ENCODE peak calls at places on chromosome 2, in five cellular contexts. L is neural progenitor cell, V is psoas muscle, X is nephron progenitor cell, Y is activated B cell treated with CpG ODN at 0.5 μM for 24 hours. S is an unnamed sample.

GRCh38 chr2:31729065-31729439 is 148.3 kb upstream of the SRD5A2 start:
- DNase-seq in V (no peak), X (no peak), Y (no peak), L (no peak), S (no peak)

GRCh38 chr2:234341332-234341985 is 155.4 kb downstream of the ARL4C start:
- DNase-seq in L (no peak), V (no peak), X (no peak), Y (no peak), S (no peak)

GRCh38 chr2:235141411-235142128 is 189.8 kb downstream of the SH3BP4 start:
- DNase-seq in L (no peak), V (no peak), Y (no peak), X (no peak), S (no peak)

GRCh38 chr2:172429351-172429968 is 2.1 kb downstream of the ITGA6 start:
- DNase-seq in Y (no peak), L (peak; percentile 37), V (no peak), X (no peak), S (no peak)

GRCh38 chr2:64426191-64426952 is 27.6 kb upstream of the LGALSL start:
- DNase-seq in X (no peak), Y (no peak), V (no peak), L (no peak), S (no peak)

GRCh38 chr2:191935247-191935646 is 88.4 kb upstream of the CAVIN2 start:
- DNase-seq in L (no peak), V (no peak), X (peak; percentile 10), Y (no peak), S (no peak)

GRCh38 chr2:55896633-55897032 is 26.9 kb downstream of the EFEMP1 start:
- DNase-seq in X (no peak), V (no peak), L (no peak), Y (no peak), S (no peak)

GRCh38 chr2:2846379-2847130 is 515.5 kb upstream of the MYT1L start:
- DNase-seq in Y (no peak), X (peak; percentile 33), V (peak; percentile 86), L (no peak), S (no peak)

GRCh38 chr2:12169721-12170120 is 423.3 kb downstream of the LPIN1 start:
- DNase-seq in Y (no peak), V (peak; percentile 59), X (no peak), L (peak; percentile 31), S (peak; percentile 88)

GRCh38 chr2:172296267-172297046 is 130.9 kb upstream of the ITGA6 start:
- DNase-seq in V (no peak), X (no peak), Y (no peak), L (no peak), S (no peak)

GRCh38 chr2:30336978-30337841 is 105.9 kb downstream of the LBH start:
- DNase-seq in X (no peak), L (no peak), V (no peak), Y (peak; percentile 49), S (no peak)

GRCh38 chr2:23320058-23320457 is 64.9 kb upstream of the KLHL29 start:
- DNase-seq in X (no peak), L (no peak), V (no peak), Y (no peak), S (no peak)

GRCh38 chr2:42297322-42297936 is 63.6 kb downstream of the COX7A2L start:
- DNase-seq in L (no peak), X (no peak), V (no peak), Y (no peak), S (no peak)

DNA sequence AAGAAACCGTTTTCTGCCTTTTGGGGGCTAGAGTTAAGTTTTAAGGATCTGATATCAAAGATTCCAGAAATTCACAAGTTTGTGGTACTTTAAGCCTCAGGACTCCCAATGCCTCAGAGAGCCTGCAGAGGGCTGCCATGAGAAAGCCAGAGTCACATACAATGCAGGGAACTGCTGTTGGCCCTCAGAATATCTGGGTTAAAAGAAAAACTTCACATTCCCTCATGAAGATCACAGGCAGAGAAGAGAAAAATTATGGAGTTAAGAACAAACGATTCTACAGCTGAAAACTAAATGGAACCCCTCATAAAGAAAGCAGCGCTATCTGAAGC is 39.5 kb downstream of the HDAC4 start:
- DNase-seq in V (no peak), X (no peak), Y (no peak), L (peak; percentile 27), S (no peak)
- TF ChIP-seq CTCF in V (no peak), X (peak; percentile 17), Y (no peak), L (peak; percentile 45), S (no peak)

DNA sequence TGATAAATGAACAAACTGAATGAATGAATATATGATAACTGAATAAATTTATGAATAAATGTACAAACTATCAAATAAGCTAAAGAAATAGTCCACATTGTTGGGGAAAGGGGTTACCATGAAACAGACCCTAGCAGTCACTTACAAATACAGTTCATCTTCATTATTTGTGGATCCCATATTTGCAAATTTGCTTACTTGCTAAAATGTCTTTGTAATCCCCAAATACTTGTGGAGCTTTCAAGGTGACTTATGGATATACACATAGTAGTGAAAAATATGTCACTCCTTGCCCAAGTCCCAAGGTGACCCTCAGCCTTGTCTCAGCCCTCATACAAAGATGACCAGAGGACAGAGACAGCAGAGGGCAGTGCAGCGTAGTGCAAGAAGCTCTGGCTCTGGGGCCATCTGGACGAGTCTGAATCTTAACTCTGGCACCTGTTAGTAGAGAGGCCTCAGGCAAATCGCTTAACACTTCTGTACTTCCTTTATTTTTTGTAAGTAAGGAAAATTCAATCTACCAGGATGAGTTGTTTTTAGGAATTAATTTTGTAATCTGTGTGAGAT is 3.1 kb downstream of the PAIP2B start:
- DNase-seq in X (peak; percentile 48), Y (no peak), L (peak; percentile 80), V (peak; percentile 83), S (no peak)
- TF ChIP-seq CTCF in X (peak; percentile 34), Y (no peak), L (peak; percentile 76), V (peak; percentile 77), S (peak; percentile 18)

GRCh38 chr2:76160683-76161082 is 450.0 kb upstream of the GCFC2 start:
- DNase-seq in L (no peak), X (no peak), V (no peak), Y (no peak), S (no peak)
- TF ChIP-seq CTCF in L (no peak), X (no peak), V (no peak), Y (no peak), S (no peak)

GRCh38 chr2:29236074-29236473 is 120.9 kb downstream of the CLIP4 start:
- DNase-seq in X (no peak), V (no peak), Y (no peak), L (no peak), S (peak; percentile 9)

GRCh38 chr2:29235411-29235810 is 120.2 kb downstream of the CLIP4 start:
- DNase-seq in Y (no peak), L (no peak), X (no peak), V (no peak), S (peak; percentile 29)

GRCh38 chr2:29239209-29239960 is 124.2 kb downstream of the CLIP4 start:
- DNase-seq in X (no peak), L (no peak), Y (no peak), V (no peak), S (no peak)

GRCh38 chr2:29241341-29241740 is 126.1 kb downstream of the CLIP4 start:
- DNase-seq in X (no peak), Y (no peak), L (no peak), V (no peak), S (no peak)

DNA sequence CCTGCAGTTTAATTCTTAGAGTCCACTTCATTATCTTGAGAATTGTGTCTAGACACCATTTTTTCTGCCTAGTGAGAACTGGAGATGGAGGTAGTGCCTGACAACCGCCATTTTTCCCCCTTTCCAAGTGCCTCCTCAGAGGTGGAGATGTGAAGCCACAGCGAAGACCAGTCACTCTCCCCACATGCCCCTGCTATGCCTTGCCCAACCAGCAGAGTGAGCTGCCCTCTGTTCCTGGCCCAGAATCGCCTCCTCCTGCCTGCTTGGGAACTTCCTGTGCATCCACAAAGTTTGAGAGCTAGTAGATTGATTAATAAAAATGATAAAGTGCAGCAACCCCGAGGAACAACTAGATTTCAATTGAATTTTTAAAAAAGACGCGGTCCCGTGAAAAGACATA is 123.3 kb downstream of the CLIP4 start:
- DNase-seq in X (no peak), V (no peak), L (peak; percentile 55), Y (no peak), S (no peak)
- TF ChIP-seq CTCF in X (peak; percentile 46), V (peak; percentile 31), L (peak; percentile 59), Y (no peak), S (peak; percentile 39)

GRCh38 chr2:239388236-239389151 is 12.3 kb downstream of the HDAC4 start:
- DNase-seq in V (peak; percentile 32), L (no peak), Y (no peak), X (no peak), S (no peak)
- TF ChIP-seq CTCF in V (no peak), L (no peak), Y (no peak), X (no peak), S (no peak)

GRCh38 chr2:105788670-105789290 is 44.1 kb downstream of the NCK2 start:
- DNase-seq in Y (no peak), V (no peak), X (no peak), L (no peak), S (no peak)

GRCh38 chr2:105787376-105788318 is 42.9 kb downstream of the NCK2 start:
- DNase-seq in X (no peak), V (no peak), Y (no peak), L (no peak), S (no peak)

GRCh38 chr2:105791229-105791628 is 46.5 kb downstream of the NCK2 start:
- DNase-seq in V (no peak), L (no peak), Y (no peak), X (no peak), S (no peak)

GRCh38 chr2:105790467-105791118 is 45.9 kb downstream of the NCK2 start:
- DNase-seq in V (peak; percentile 52), L (no peak), Y (no peak), X (no peak), S (no peak)

DNA sequence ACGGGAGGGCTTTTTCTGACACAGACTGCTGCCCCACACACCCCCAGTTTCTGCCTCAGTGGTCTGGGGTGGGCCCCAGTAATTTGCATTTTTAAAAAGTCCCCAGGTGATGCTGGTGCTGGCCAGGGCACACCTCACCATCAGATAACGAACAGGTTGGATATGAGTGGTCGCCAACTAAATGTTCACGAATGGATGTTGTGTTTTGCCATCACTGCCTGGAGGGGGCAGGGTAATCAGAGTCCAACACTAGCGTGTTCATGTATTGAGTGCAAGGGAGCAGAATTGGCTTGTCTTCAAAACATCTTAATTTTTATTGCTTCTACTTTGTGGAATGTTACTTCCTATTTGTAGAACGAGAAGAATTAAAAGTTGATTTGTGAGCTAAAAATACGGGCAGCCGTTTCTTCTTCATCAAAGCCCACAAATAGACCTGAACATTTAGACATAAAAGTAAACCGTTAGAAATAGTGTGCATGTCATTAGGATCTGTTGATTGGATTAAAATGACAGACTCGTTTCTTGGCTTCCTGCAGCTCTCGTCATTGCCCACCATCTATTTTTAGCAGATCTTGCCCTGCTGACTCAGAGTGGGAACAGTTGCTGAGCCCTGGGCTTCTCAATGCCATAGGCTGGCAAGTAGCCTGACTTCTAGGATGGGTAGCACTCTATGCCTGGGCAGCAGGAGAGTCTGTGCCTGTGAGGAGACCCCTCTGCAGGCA is 45.2 kb downstream of the NCK2 start:
- DNase-seq in Y (no peak), X (no peak), L (no peak), V (peak; percentile 75), S (peak; percentile 67)
- TF ChIP-seq CTCF in Y (no peak), X (no peak), L (peak; percentile 26), V (no peak), S (peak; percentile 17)

DNA sequence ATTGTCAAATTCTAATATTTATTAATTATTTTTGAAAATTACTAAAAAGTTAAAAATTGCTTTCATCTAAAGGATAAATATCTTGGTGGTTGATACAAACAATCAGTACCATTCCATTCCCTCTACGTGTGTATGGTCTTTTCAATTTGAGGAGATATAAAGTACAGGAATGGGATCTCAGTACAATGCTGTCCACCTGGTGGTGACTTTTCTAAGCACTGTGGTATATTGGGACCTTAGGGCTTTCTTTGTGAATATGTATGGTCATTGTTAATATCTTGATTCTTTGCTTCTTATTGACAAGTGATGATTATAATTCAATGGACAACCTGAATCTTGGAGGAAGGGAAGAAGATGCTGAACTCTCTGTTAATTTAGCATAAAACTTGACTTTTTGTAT is 83.1 kb downstream of the NBEAL1 start:
- DNase-seq in Y (no peak), V (no peak), X (no peak), L (no peak), S (no peak)
- TF ChIP-seq CTCF in Y (no peak), V (peak; percentile 33), X (peak; percentile 25), L (peak; percentile 36), S (no peak)

S was measured in CD14-positive monocyte.